ENCODE peak calls at places on chromosome 3, in seven cellular contexts. R is AG08395; A is activated effector memory CD4-positive, alpha-beta T cell treated with Interleukin-2 at 50 U/mL for 16 hours; X is WTC11; Q is brain pericyte; V is HepG2; B is kidney epithelial cell. I is an unnamed sample.

GRCh38 chr3:194784341-194784740 is 98.7 kb downstream of the FAM43A start:
- DNase-seq in V (no peak), B (no peak), Q (no peak), A (no peak), X (no peak), R (no peak), I (no peak)

GRCh38 chr3:189099031-189099471 is 72.7 kb upstream of the TPRG1 start:
- DNase-seq in R (peak; percentile 62), A (no peak), Q (no peak), V (no peak), X (no peak), B (no peak), I (peak; percentile 63)

GRCh38 chr3:167032267-167032876 is 347.7 kb downstream of the ZBBX start:
- DNase-seq in R (peak; percentile 1), V (peak; percentile 57), X (no peak), B (peak; percentile 48), A (no peak), Q (peak; percentile 12), I (peak; percentile 6)

GRCh38 chr3:88195951-88196434 is 46.2 kb downstream of the C3orf38 start:
- DNase-seq in V (no peak), Q (no peak), A (no peak), X (no peak), B (peak; percentile 12), R (no peak), I (no peak)

GRCh38 chr3:36212291-36212690 is 168.0 kb upstream of the STAC start:
- DNase-seq in X (no peak), Q (no peak), R (peak; percentile 48), B (no peak), V (no peak), A (no peak), I (peak; percentile 91)

GRCh38 chr3:43389388-43390254 is 103.3 kb downstream of the SNRK start:
- DNase-seq in B (peak; percentile 23), V (peak; percentile 30), X (no peak), R (no peak), A (peak; percentile 67), Q (no peak), I (no peak)

GRCh38 chr3:15501126-15501525 is 20.4 kb downstream of the COLQ start:
- DNase-seq in A (no peak), X (no peak), Q (no peak), R (no peak), B (no peak), V (no peak), I (no peak)

GRCh38 chr3:25151497-25151896 is 276.6 kb upstream of the RARB start:
- DNase-seq in R (peak; percentile 3), V (no peak), Q (no peak), A (no peak), B (no peak), X (no peak), I (no peak)

GRCh38 chr3:47120138-47120537 is 43.8 kb downstream of the SETD2 start:
- DNase-seq in Q (no peak), V (no peak), B (no peak), X (no peak), R (no peak), A (no peak), I (no peak)

GRCh38 chr3:50334339-50335075 is 6.1 kb downstream of the RASSF1 start:
- DNase-seq in R (no peak), B (no peak), Q (no peak), X (no peak), V (no peak), A (no peak), I (no peak)

GRCh38 chr3:194489736-194490612 is 3.2 kb upstream of the ATP13A3 start:
- DNase-seq in X (no peak), A (no peak), B (no peak), V (no peak), R (no peak), Q (no peak), I (peak; percentile 55)

GRCh38 chr3:130093741-130094391 is 12.2 kb downstream of the ALG1L2 start:
- DNase-seq in V (no peak), Q (no peak), A (peak; percentile 23), B (no peak), X (peak; percentile 60), R (no peak), I (no peak)

GRCh38 chr3:144963810-144964209 is 992.2 kb downstream of the DIPK2A start:
- DNase-seq in X (no peak), B (no peak), R (peak; percentile 8), Q (no peak), A (no peak), V (no peak), I (peak; percentile 3)

GRCh38 chr3:102529452-102529851 is 94.6 kb downstream of the ZPLD1 start:
- DNase-seq in R (no peak), B (no peak), X (peak; percentile 35), Q (no peak), V (no peak), A (no peak), I (no peak)

GRCh38 chr3:101848754-101849713 is at the start of gene NFKBIZ:
- DNase-seq in Q (peak; percentile 63), R (peak; percentile 97), B (peak; percentile 67), V (peak; percentile 85), X (peak; percentile 93), A (peak; percentile 88), I (peak; percentile 94)